ENCODE peak calls at places on chromosomes 12 and 14, in five cellular contexts. P, O, X, J and Q are unnamed samples.

GRCh38 chr14:52248057-52248456 is 19.4 kb upstream of the PTGDR start:
- DNase-seq in P (no peak), O (peak; percentile 38), X (no peak), J (no peak), Q (no peak)

GRCh38 chr12:42326466-42327226 is 679 bp downstream of the PPHLN1 start:
- DNase-seq in P (no peak), O (peak; percentile 31), X (peak; percentile 32), J (peak; percentile 41), Q (peak; percentile 46)

GRCh38 chr14:89509891-89510290 is 92.9 kb upstream of the FOXN3 start:
- DNase-seq in P (no peak), O (no peak), X (no peak), J (no peak), Q (no peak)

GRCh38 chr12:27969011-27969900 is 3.3 kb downstream of the PTHLH start:
- DNase-seq in P (no peak), O (no peak), X (peak; percentile 76), J (no peak), Q (peak; percentile 36)

GRCh38 chr12:63918788-63919300 is 74.3 kb downstream of the SRGAP1 start:
- DNase-seq in P (no peak), O (no peak), X (no peak), J (no peak), Q (peak; percentile 93)

GRCh38 chr14:47194051-47194450 is 481.4 kb downstream of the MDGA2 start:
- DNase-seq in P (no peak), O (no peak), X (no peak), J (no peak), Q (peak; percentile 7)

GRCh38 chr12:15526033-15526432 is 203.7 kb downstream of the PTPRO start:
- DNase-seq in P (no peak), O (no peak), X (no peak), J (no peak), Q (peak; percentile 31)

GRCh38 chr14:104800600-104801283 is at the start of gene ZBTB42:
- DNase-seq in P (peak; percentile 84), O (peak; percentile 73), X (peak; percentile 89), J (peak; percentile 82), Q (peak; percentile 42)

GRCh38 chr12:49519574-49519936 is 19.3 kb upstream of the KCNH3 start:
- DNase-seq in P (no peak), O (no peak), X (no peak), J (no peak), Q (no peak)

GRCh38 chr12:104720346-104721064 is 237.6 kb downstream of the SLC41A2 start:
- DNase-seq in P (no peak), O (peak; percentile 89), X (no peak), J (peak; percentile 87), Q (no peak)

GRCh38 chr12:103269962-103270361 is 225.8 kb downstream of the C12orf42 start:
- DNase-seq in P (no peak), O (no peak), X (no peak), J (no peak), Q (peak; percentile 38)

GRCh38 chr12:123912415-123913385 is 59.9 kb downstream of the CCDC92 start:
- DNase-seq in P (no peak), O (no peak), X (peak; percentile 44), J (no peak), Q (no peak)

GRCh38 chr14:71566276-71566675 is 366.0 kb upstream of the RGS6 start:
- DNase-seq in P (no peak), O (no peak), X (no peak), J (no peak), Q (no peak)

GRCh38 chr14:52338282-52338681 is 24.2 kb downstream of the PTGER2 start:
- DNase-seq in P (no peak), O (no peak), X (no peak), J (no peak), Q (no peak)

GRCh38 chr12:31324845-31325523 is 966 bp downstream of the SINHCAF start:
- DNase-seq in P (peak; percentile 58), O (peak; percentile 64), X (peak; percentile 60), J (peak; percentile 62), Q (peak; percentile 24)

GRCh38 chr12:65682145-65682544 is 142.1 kb upstream of the HMGA2 start:
- DNase-seq in P (no peak), O (no peak), X (no peak), J (no peak), Q (no peak)

GRCh38 chr14:99252940-99253868 is 18.8 kb downstream of the BCL11B start:
- DNase-seq in P (no peak), O (peak; percentile 75), X (no peak), J (peak; percentile 88), Q (peak; percentile 44)

GRCh38 chr14:59126714-59127436 is 61.6 kb upstream of the DAAM1 start:
- DNase-seq in P (no peak), O (peak; percentile 51), X (peak; percentile 64), J (no peak), Q (no peak)

GRCh38 chr12:109881752-109882151 is 1.4 kb upstream of the GLTP start:
- DNase-seq in P (no peak), O (no peak), X (no peak), J (no peak), Q (peak; percentile 7)

GRCh38 chr12:54082402-54082892 is 28.8 kb downstream of the HOXC4 start:
- DNase-seq in P (no peak), O (peak; percentile 58), X (peak; percentile 65), J (peak; percentile 59), Q (no peak)

DNA sequence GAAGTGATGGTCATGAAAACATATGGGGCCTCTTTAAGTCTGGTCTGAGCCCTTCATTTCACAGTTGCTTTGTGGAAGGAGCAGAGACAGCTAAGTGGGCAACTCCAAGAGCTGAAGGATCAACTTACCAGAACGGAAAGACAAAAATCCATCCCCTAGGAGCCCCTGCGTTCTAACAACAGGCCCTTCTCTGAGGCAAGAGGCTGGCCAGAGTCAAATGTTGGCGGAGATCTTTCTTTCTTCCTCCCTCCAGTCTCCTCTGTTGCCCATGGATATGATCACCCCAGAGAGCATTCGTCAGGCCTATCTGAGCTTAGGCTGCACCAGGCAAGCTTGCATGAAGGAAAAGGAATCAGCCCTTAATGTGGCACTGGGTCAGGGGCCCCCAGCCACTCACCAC is 53.1 kb upstream of the CCND2 start:
- DNase-seq in P (no peak), O (no peak), X (no peak), J (no peak), Q (no peak)
- H3K4me1 ChIP-seq in P (no peaks in the 10 kb centered on the region), O (peaks cover 20% of the 10 kb centered on the region), X (no peaks in the 10 kb centered on the region), J (peaks cover 23% of the 10 kb centered on the region), Q (peaks cover 13% of the 10 kb centered on the region)

DNA sequence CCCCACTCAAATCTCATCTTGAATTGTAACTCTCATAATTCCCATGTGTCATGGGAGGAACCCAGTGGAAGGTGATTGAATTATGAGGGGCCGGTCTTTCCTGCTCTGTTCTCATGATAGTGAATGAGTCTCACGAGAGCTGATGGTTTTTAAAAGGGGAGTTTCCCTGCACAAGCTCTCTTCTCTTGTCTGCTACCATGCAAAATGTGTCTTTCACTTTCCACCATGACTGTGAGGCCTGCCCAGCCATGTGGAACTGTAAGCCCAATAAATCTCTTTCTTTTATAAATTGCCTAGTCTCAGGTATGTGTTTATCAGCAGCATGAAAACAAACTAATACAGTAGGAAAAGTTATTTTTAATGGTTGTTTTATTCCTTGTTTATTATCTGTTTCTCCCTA is 146.0 kb downstream of the FSCB start:
- DNase-seq in P (no peak), O (no peak), X (no peak), J (no peak), Q (no peak)
- H3K4me1 ChIP-seq in P (no peaks in the 10 kb centered on the region), O (no peaks in the 10 kb centered on the region), X (no peaks in the 10 kb centered on the region), J (no peaks in the 10 kb centered on the region), Q (no peaks in the 10 kb centered on the region)

GRCh38 chr12:53064613-53065415 is 14.4 kb downstream of the SPRYD3 start:
- DNase-seq in P (no peak), O (no peak), X (no peak), J (peak; percentile 25), Q (no peak)
- H3K4me1 ChIP-seq in P (no peaks in the 10 kb centered on the region), O (peaks cover 7% of the 10 kb centered on the region), X (peaks cover 17% of the 10 kb centered on the region), J (peaks cover 7% of the 10 kb centered on the region), Q (peaks cover 14% of the 10 kb centered on the region)

DNA sequence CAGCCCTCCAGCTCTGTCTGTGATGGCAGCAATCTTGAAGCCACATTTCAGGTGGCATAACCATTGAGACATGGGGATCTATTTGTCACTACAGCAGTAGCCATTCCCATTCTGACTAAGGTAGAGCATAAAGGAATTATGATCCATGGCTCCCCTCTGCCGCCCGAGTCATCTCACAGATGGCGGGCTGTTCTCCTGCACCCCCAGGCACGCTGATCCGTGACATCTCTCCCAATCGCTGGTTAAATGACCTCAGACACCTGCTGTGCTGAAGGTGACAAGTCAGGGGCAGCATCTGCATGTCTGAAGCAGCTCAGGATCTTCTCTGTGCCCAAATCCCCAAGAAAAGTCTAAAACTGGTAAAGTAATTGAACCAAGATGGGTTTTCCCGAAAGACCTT is 124.3 kb downstream of the ZFP36L1 start:
- DNase-seq in P (no peak), O (no peak), X (no peak), J (no peak), Q (no peak)
- H3K4me1 ChIP-seq in P (peaks cover 44% of the 10 kb centered on the region), O (peaks cover 16% of the 10 kb centered on the region), X (peaks cover 19% of the 10 kb centered on the region), J (peaks cover 22% of the 10 kb centered on the region), Q (no peaks in the 10 kb centered on the region)

GRCh38 chr12:68612675-68613074 is 2.0 kb downstream of the RAP1B start:
- DNase-seq in P (no peak), O (peak; percentile 49), X (no peak), J (no peak), Q (no peak)
- H3K4me1 ChIP-seq in P (peaks cover 20% of the 10 kb centered on the region), O (peaks cover 42% of the 10 kb centered on the region), X (peaks cover 10% of the 10 kb centered on the region), J (peaks cover 60% of the 10 kb centered on the region), Q (peaks cover 26% of the 10 kb centered on the region)